ENCODE peak calls at places on chromosomes 4 and X, in seven cellular contexts. One of them, this sample, is unnamed.

GRCh38 chr4:102163404-102164140 is 181.7 kb downstream of the SLC39A8 start:
- DNase-seq in AG09309: no peak
- DNase-seq in PC-3: no peak
- DNase-seq in A549: no peak
- DNase-seq in mucosa of descending colon: no peak
- DNase-seq in OCI-LY7: no peak
- DNase-seq in testis: no peak
- DNase-seq in this sample: no peak

GRCh38 chr4:8912089-8912455 is 40.4 kb upstream of the HMX1 start:
- DNase-seq in PC-3: no peak
- DNase-seq in A549: no peak
- DNase-seq in testis: peak; percentile 2
- DNase-seq in OCI-LY7: no peak
- DNase-seq in AG09309: no peak
- DNase-seq in mucosa of descending colon: no peak
- DNase-seq in this sample: no peak

GRCh38 chrX:69107231-69107739 is 58.0 kb downstream of the PJA1 start:
- DNase-seq in testis: peak; percentile 37
- DNase-seq in mucosa of descending colon: no peak
- DNase-seq in A549: no peak
- DNase-seq in OCI-LY7: no peak
- DNase-seq in PC-3: peak; percentile 27
- DNase-seq in AG09309: no peak
- DNase-seq in this sample: no peak

GRCh38 chr4:144906181-144906895 is 191.7 kb downstream of the ANAPC10 start:
- DNase-seq in PC-3: peak; percentile 47
- DNase-seq in AG09309: no peak
- DNase-seq in testis: peak; percentile 19
- DNase-seq in A549: no peak
- DNase-seq in mucosa of descending colon: no peak
- DNase-seq in OCI-LY7: no peak
- DNase-seq in this sample: peak; percentile 0

GRCh38 chrX:23383411-23383810 is 48.8 kb downstream of the PTCHD1 start:
- DNase-seq in OCI-LY7: no peak
- DNase-seq in PC-3: peak; percentile 50
- DNase-seq in A549: no peak
- DNase-seq in mucosa of descending colon: no peak
- DNase-seq in testis: no peak
- DNase-seq in AG09309: no peak
- DNase-seq in this sample: no peak

GRCh38 chr4:68865178-68865638 is 49.4 kb downstream of the UGT2B10 start:
- DNase-seq in PC-3: peak; percentile 80
- DNase-seq in A549: no peak
- DNase-seq in AG09309: no peak
- DNase-seq in OCI-LY7: no peak
- DNase-seq in testis: no peak
- DNase-seq in mucosa of descending colon: no peak
- DNase-seq in this sample: no peak

GRCh38 chr4:113636877-113637276 is 124.7 kb downstream of the CAMK2D start:
- DNase-seq in OCI-LY7: peak; percentile 91
- DNase-seq in mucosa of descending colon: no peak
- DNase-seq in A549: no peak
- DNase-seq in AG09309: no peak
- DNase-seq in testis: no peak
- DNase-seq in PC-3: peak; percentile 88
- DNase-seq in this sample: no peak

GRCh38 chr4:52107745-52108144 is 56.6 kb downstream of the SPATA18 start:
- DNase-seq in testis: no peak
- DNase-seq in A549: no peak
- DNase-seq in PC-3: no peak
- DNase-seq in AG09309: no peak
- DNase-seq in mucosa of descending colon: no peak
- DNase-seq in OCI-LY7: peak; percentile 1
- DNase-seq in this sample: no peak

GRCh38 chr4:79141530-79141929 is 184.3 kb downstream of the NAA11 start:
- DNase-seq in A549: no peak
- DNase-seq in AG09309: no peak
- DNase-seq in OCI-LY7: no peak
- DNase-seq in PC-3: peak; percentile 12
- DNase-seq in mucosa of descending colon: no peak
- DNase-seq in testis: no peak
- DNase-seq in this sample: peak; percentile 8

GRCh38 chrX:5998901-5999300 is 229.8 kb downstream of the NLGN4X start:
- DNase-seq in testis: no peak
- DNase-seq in OCI-LY7: no peak
- DNase-seq in AG09309: no peak
- DNase-seq in A549: no peak
- DNase-seq in PC-3: no peak
- DNase-seq in mucosa of descending colon: no peak
- DNase-seq in this sample: no peak

GRCh38 chr4:105025263-105026017 is 121.2 kb upstream of the TET2 start:
- DNase-seq in PC-3: no peak
- DNase-seq in AG09309: no peak
- DNase-seq in OCI-LY7: no peak
- DNase-seq in mucosa of descending colon: no peak
- DNase-seq in A549: no peak
- DNase-seq in testis: no peak
- DNase-seq in this sample: no peak

GRCh38 chr4:1664141-1664540 is 20.0 kb downstream of the FAM53A start:
- DNase-seq in testis: no peak
- DNase-seq in PC-3: no peak
- DNase-seq in AG09309: no peak
- DNase-seq in mucosa of descending colon: no peak
- DNase-seq in A549: no peak
- DNase-seq in OCI-LY7: no peak
- DNase-seq in this sample: no peak

GRCh38 chrX:12825801-12826200 is 34.6 kb downstream of the PRPS2 start:
- DNase-seq in AG09309: no peak
- DNase-seq in testis: no peak
- DNase-seq in A549: no peak
- DNase-seq in OCI-LY7: no peak
- DNase-seq in mucosa of descending colon: no peak
- DNase-seq in PC-3: peak; percentile 85
- DNase-seq in this sample: peak; percentile 26

GRCh38 chr4:153616005-153616555 is 68.0 kb upstream of the TLR2 start:
- DNase-seq in testis: no peak
- DNase-seq in AG09309: no peak
- DNase-seq in mucosa of descending colon: no peak
- DNase-seq in PC-3: no peak
- DNase-seq in OCI-LY7: no peak
- DNase-seq in A549: no peak
- DNase-seq in this sample: no peak

GRCh38 chrX:11103006-11103405 is 8.1 kb upstream of the HCCS start:
- DNase-seq in testis: no peak
- DNase-seq in AG09309: no peak
- DNase-seq in A549: no peak
- DNase-seq in PC-3: no peak
- DNase-seq in mucosa of descending colon: no peak
- DNase-seq in OCI-LY7: no peak
- DNase-seq in this sample: no peak

GRCh38 chr4:177064116-177064515 is 245.6 kb upstream of the NEIL3 start:
- DNase-seq in mucosa of descending colon: no peak
- DNase-seq in AG09309: no peak
- DNase-seq in OCI-LY7: no peak
- DNase-seq in testis: no peak
- DNase-seq in PC-3: no peak
- DNase-seq in A549: no peak
- DNase-seq in this sample: no peak

GRCh38 chrX:129041319-129041718 is 482.0 kb downstream of the SMARCA1 start:
- DNase-seq in testis: no peak
- DNase-seq in OCI-LY7: no peak
- DNase-seq in A549: no peak
- DNase-seq in PC-3: no peak
- DNase-seq in AG09309: no peak
- DNase-seq in mucosa of descending colon: no peak
- DNase-seq in this sample: no peak

GRCh38 chr4:80138556-80139538 is 58.5 kb upstream of the PRDM8 start:
- DNase-seq in OCI-LY7: no peak
- DNase-seq in PC-3: peak; percentile 61
- DNase-seq in mucosa of descending colon: no peak
- DNase-seq in A549: no peak
- DNase-seq in testis: no peak
- DNase-seq in AG09309: peak; percentile 27
- DNase-seq in this sample: no peak

GRCh38 chr4:167233523-167234387 is 539 bp downstream of the SPOCK3 start:
- DNase-seq in mucosa of descending colon: no peak
- DNase-seq in A549: no peak
- DNase-seq in testis: no peak
- DNase-seq in OCI-LY7: no peak
- DNase-seq in PC-3: peak; percentile 26
- DNase-seq in AG09309: no peak
- DNase-seq in this sample: no peak

GRCh38 chr4:86788826-86789225 is 60.4 kb downstream of the SLC10A6 start:
- DNase-seq in AG09309: no peak
- DNase-seq in A549: no peak
- DNase-seq in PC-3: no peak
- DNase-seq in mucosa of descending colon: no peak
- DNase-seq in testis: no peak
- DNase-seq in OCI-LY7: no peak
- DNase-seq in this sample: peak; percentile 9

DNA sequence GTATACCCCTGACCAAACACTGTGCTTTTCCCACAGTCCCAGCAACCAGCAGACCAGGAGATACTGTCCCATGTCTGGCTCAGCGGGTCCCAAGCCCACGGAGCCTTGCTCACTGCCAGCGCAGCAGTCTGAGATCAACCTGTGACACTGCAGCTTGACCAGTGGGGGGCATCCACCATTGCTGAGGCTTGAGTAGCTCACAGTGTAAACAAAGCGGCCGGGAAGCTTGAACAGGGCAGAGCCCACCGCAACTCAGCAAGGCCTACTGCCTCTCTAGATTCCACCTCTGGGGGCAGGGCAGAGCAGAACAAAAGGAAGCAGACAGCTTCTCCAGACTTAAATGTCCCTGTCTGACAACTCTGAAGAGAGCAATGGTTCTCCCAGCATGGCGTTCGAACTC is 58.1 kb downstream of the SLC10A6 start:
- DNase-seq in AG09309: no peak
- DNase-seq in OCI-LY7: peak; percentile 26
- DNase-seq in testis: no peak
- DNase-seq in PC-3: no peak
- DNase-seq in mucosa of descending colon: no peak
- DNase-seq in A549: no peak
- DNase-seq in this sample: no peak
- TF ChIP-seq CTCF in AG09309: no peak
- TF ChIP-seq CTCF in OCI-LY7: peak; percentile 53
- TF ChIP-seq CTCF in testis: no peak
- TF ChIP-seq CTCF in PC-3: no peak
- TF ChIP-seq CTCF in mucosa of descending colon: no peak
- TF ChIP-seq CTCF in A549: no peak
- TF ChIP-seq CTCF in this sample: no peak

DNA sequence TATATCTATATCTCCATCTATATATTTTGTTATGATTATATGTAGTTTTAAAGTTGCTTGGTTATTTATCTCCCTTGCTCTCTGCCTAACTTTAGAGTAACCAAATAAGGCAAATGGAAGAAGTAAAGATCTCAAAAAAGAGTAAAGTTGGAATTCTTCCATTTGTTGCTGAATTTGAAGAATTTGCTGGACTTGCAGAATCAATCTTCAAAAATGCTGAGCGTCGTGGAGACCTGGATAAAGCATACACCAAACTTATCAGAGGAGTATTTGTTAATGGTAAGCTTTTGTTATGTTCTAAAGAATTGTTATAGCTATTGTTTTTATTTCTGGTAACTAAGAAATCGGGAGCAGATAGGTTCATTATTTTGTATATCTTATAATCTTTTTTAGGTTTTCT is 43.2 kb downstream of the EXOC1 start:
- DNase-seq in testis: no peak
- DNase-seq in PC-3: no peak
- DNase-seq in mucosa of descending colon: no peak
- DNase-seq in OCI-LY7: no peak
- DNase-seq in AG09309: no peak
- DNase-seq in A549: no peak
- DNase-seq in this sample: no peak
- H3K4me3 ChIP-seq in testis: no peak overlapping the region
- H3K4me3 ChIP-seq in PC-3: no peak overlapping the region
- H3K4me3 ChIP-seq in mucosa of descending colon: no peak overlapping the region
- H3K4me3 ChIP-seq in OCI-LY7: no peak overlapping the region
- H3K4me3 ChIP-seq in AG09309: no peak overlapping the region
- H3K4me3 ChIP-seq in A549: no peak overlapping the region
- H3K4me3 ChIP-seq in this sample: no peak overlapping the region

GRCh38 chr4:87985097-87985886 is 9.8 kb downstream of the SPP1 start:
- DNase-seq in AG09309: no peak
- DNase-seq in PC-3: peak; percentile 74
- DNase-seq in mucosa of descending colon: no peak
- DNase-seq in A549: peak; percentile 44
- DNase-seq in testis: peak; percentile 87
- DNase-seq in OCI-LY7: peak; percentile 42
- DNase-seq in this sample: no peak
- TF ChIP-seq CTCF in AG09309: peak; percentile 86
- TF ChIP-seq CTCF in PC-3: peak; percentile 74
- TF ChIP-seq CTCF in mucosa of descending colon: no peak
- TF ChIP-seq CTCF in A549: peak; percentile 73
- TF ChIP-seq CTCF in testis: no peak
- TF ChIP-seq CTCF in OCI-LY7: peak; percentile 71
- TF ChIP-seq CTCF in this sample: peak; percentile 89

GRCh38 chr4:174215055-174215454 is 68.4 kb downstream of the FBXO8 start:
- DNase-seq in testis: no peak
- DNase-seq in A549: no peak
- DNase-seq in mucosa of descending colon: no peak
- DNase-seq in PC-3: no peak
- DNase-seq in AG09309: no peak
- DNase-seq in OCI-LY7: no peak
- DNase-seq in this sample: no peak

GRCh38 chr4:174214102-174214878 is 69.2 kb downstream of the FBXO8 start:
- DNase-seq in testis: no peak
- DNase-seq in mucosa of descending colon: no peak
- DNase-seq in PC-3: no peak
- DNase-seq in A549: no peak
- DNase-seq in OCI-LY7: no peak
- DNase-seq in AG09309: no peak
- DNase-seq in this sample: no peak

GRCh38 chr4:174211611-174212044 is 71.8 kb downstream of the FBXO8 start:
- DNase-seq in AG09309: no peak
- DNase-seq in testis: no peak
- DNase-seq in mucosa of descending colon: no peak
- DNase-seq in A549: no peak
- DNase-seq in PC-3: no peak
- DNase-seq in OCI-LY7: no peak
- DNase-seq in this sample: no peak

GRCh38 chr4:174212061-174212460 is 71.4 kb downstream of the FBXO8 start:
- DNase-seq in AG09309: no peak
- DNase-seq in PC-3: no peak
- DNase-seq in OCI-LY7: no peak
- DNase-seq in mucosa of descending colon: no peak
- DNase-seq in testis: no peak
- DNase-seq in A549: no peak
- DNase-seq in this sample: no peak

DNA sequence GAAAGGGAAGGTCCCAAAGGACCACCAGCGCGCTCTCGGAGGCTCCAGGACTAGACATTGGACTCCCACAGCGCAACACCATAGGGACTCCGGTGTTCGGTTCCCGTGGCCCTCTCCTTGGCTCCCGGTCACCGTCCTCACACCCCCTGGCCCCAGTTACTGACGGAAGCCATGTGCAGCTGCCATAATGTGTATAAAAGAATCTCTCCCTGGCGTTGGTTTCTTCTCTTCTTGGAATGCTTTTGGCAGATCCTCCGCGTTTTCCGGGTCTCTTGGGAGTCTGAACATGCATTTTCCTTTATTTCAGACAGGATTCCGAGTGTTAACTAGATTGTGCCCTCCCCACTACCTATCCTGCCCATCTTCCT is 69.7 kb downstream of the FBXO8 start:
- DNase-seq in A549: no peak
- DNase-seq in OCI-LY7: no peak
- DNase-seq in PC-3: no peak
- DNase-seq in testis: no peak
- DNase-seq in mucosa of descending colon: no peak
- DNase-seq in AG09309: no peak
- DNase-seq in this sample: no peak
- H3K4me3 ChIP-seq in A549: no peak overlapping the region
- H3K4me3 ChIP-seq in OCI-LY7: no peak overlapping the region
- H3K4me3 ChIP-seq in PC-3: no peak overlapping the region
- H3K4me3 ChIP-seq in testis: peak overlapping the region; percentile 29
- H3K4me3 ChIP-seq in mucosa of descending colon: no peak overlapping the region
- H3K4me3 ChIP-seq in AG09309: no peak overlapping the region
- H3K4me3 ChIP-seq in this sample: peak overlapping the region; percentile 31

This sample was measured in retinal pigment epithelial cell.